ENCODE peak calls at places on chromosomes 5 and 9, in ten cellular contexts. V is fibroblast of mammary gland, G is right lobe of liver, Q is fibroblast of lung, W is IMR-90, K is mammary epithelial cell, U is keratinocyte, C is bronchial epithelial cell, Z is lower leg skin, B is PC-3. I is an unnamed sample.

GRCh38 chr9:90815183-90815943 is 13.7 kb downstream of the SYK start:
- DNase-seq in V (no peak), G (peak; percentile 58), Q (no peak), W (peak; percentile 2), K (no peak), U (no peak), C (peak; percentile 29), Z (no peak), B (no peak), I (no peak)

GRCh38 chr5:75040973-75041372 is 11.4 kb downstream of the GCNT4 start:
- DNase-seq in V (peak; percentile 63), G (no peak), Q (peak; percentile 56), W (peak; percentile 69), K (peak; percentile 17), U (no peak), C (peak; percentile 56), Z (no peak), B (peak; percentile 38), I (no peak)

GRCh38 chr9:98429613-98430012 is 174.2 kb upstream of the TBC1D2 start:
- DNase-seq in V (peak; percentile 89), G (no peak), Q (peak; percentile 92), W (peak; percentile 80), K (no peak), U (no peak), C (peak; percentile 37), Z (no peak), B (no peak), I (no peak)

GRCh38 chr5:73591698-73592501 is 26.4 kb downstream of the UTP15 start:
- DNase-seq in V (peak; percentile 81), G (no peak), Q (peak; percentile 45), W (peak; percentile 79), K (peak; percentile 39), U (no peak), C (peak; percentile 49), Z (no peak), B (peak; percentile 54), I (no peak)

GRCh38 chr9:90009447-90009846 is 404.6 kb downstream of the GADD45G start:
- DNase-seq in V (no peak), G (no peak), Q (no peak), W (no peak), K (no peak), U (no peak), C (no peak), Z (no peak), B (no peak), I (no peak)

GRCh38 chr5:96245401-96246091 is 187.5 kb downstream of the PCSK1 start:
- DNase-seq in V (no peak), G (no peak), Q (no peak), W (peak; percentile 19), K (no peak), U (no peak), C (no peak), Z (no peak), B (peak; percentile 30), I (peak; percentile 55)

GRCh38 chr5:53335115-53335514 is 145.3 kb upstream of the FST start:
- DNase-seq in V (peak; percentile 52), G (peak; percentile 48), Q (no peak), W (peak; percentile 34), K (peak; percentile 50), U (no peak), C (peak; percentile 68), Z (no peak), B (peak; percentile 48), I (no peak)

GRCh38 chr9:133701321-133701980 is 36.7 kb downstream of the SARDH start:
- DNase-seq in V (no peak), G (no peak), Q (no peak), W (no peak), K (no peak), U (no peak), C (no peak), Z (no peak), B (no peak), I (no peak)

GRCh38 chr5:68396722-68397121 is 181.2 kb downstream of the PIK3R1 start:
- DNase-seq in V (no peak), G (no peak), Q (no peak), W (no peak), K (no peak), U (no peak), C (peak; percentile 45), Z (no peak), B (no peak), I (peak; percentile 79)

GRCh38 chr5:109413463-109413862 is 3.7 kb upstream of the PJA2 start:
- DNase-seq in V (peak; percentile 31), G (no peak), Q (peak; percentile 82), W (peak; percentile 58), K (no peak), U (no peak), C (no peak), Z (no peak), B (no peak), I (no peak)

GRCh38 chr5:149540098-149540497 is 11.1 kb downstream of the CSNK1A1 start:
- DNase-seq in V (no peak), G (no peak), Q (no peak), W (no peak), K (no peak), U (no peak), C (no peak), Z (no peak), B (no peak), I (no peak)
- H3K4me3 ChIP-seq in V (no peak overlapping the region), G (no peak overlapping the region), Q (no peak overlapping the region), W (no peak overlapping the region), K (no peak overlapping the region), U (no peak overlapping the region), C (no peak overlapping the region), Z (no peak overlapping the region), B (no peak overlapping the region), I (no peak overlapping the region)

DNA sequence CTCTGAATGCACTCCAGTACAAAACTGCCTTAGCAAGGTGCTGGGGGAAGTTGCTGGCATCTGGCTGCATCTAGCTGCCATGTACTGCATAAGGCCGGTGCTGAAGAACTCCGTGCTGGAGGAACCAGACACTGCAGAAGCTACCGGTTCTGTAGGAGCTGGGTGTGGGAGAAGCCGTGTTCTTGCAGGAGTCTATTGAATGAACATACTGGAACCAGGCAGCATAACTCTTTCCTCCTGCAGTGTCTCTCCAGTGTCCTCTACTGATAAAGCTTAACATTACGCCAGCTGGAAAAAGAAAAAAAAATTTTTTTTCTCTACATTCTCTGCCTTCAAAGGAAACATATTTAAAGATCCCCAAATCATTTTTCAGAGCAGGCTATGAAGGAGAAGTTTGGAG is 38.5 kb downstream of the VPS13A start:
- DNase-seq in V (peak; percentile 27), G (no peak), Q (peak; percentile 8), W (peak; percentile 55), K (no peak), U (no peak), C (no peak), Z (no peak), B (no peak), I (no peak)
- TF ChIP-seq CTCF in V (peak; percentile 16), G (peak; percentile 32), Q (peak; percentile 48), W (peak; percentile 53), K (no peak), U (peak; percentile 21), C (peak; percentile 22), Z (no peak), B (peak; percentile 26), I (peak; percentile 52)

DNA sequence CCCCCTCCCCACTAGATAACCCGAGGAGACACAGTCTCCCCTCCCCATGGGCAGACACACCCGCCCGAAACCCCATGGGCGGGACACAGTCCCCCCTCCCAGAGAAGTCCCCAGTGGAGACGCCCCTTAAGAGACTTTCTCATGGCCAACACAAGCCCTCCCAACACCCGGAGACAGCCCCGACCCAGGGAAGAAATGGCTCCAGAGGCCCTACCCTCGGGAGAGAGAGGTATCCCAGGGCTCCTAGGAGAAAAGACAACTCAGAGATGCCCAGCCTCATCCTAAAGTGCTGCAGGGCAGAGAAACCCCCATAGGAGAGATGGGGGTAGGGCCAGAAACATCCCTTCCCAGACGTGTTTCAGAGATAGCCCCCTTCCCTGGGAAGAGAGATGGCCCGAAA is 27.4 kb downstream of the PCDH1 start:
- DNase-seq in V (no peak), G (no peak), Q (no peak), W (no peak), K (no peak), U (no peak), C (no peak), Z (no peak), B (no peak), I (no peak)
- H3K4me3 ChIP-seq in V (no peak overlapping the region), G (no peak overlapping the region), Q (no peak overlapping the region), W (no peak overlapping the region), K (no peak overlapping the region), U (no peak overlapping the region), C (no peak overlapping the region), Z (no peak overlapping the region), B (no peak overlapping the region), I (no peak overlapping the region)

GRCh38 chr5:76209297-76209696 is 126.1 kb downstream of the SV2C start:
- DNase-seq in V (no peak), G (no peak), Q (no peak), W (no peak), K (no peak), U (no peak), C (no peak), Z (no peak), B (peak; percentile 6), I (no peak)
- TF ChIP-seq CTCF in V (no peak), G (no peak), Q (no peak), W (no peak), K (no peak), U (no peak), C (no peak), Z (no peak), B (peak; percentile 31), I (peak; percentile 26)

GRCh38 chr9:131406567-131407436 is 12.9 kb downstream of the PRRC2B start:
- DNase-seq in V (no peak), G (no peak), Q (peak; percentile 23), W (no peak), K (no peak), U (no peak), C (no peak), Z (no peak), B (no peak), I (no peak)
- H3K4me3 ChIP-seq in V (no peak overlapping the region), G (no peak overlapping the region), Q (peak overlapping the region; percentile 34), W (peak overlapping the region; percentile 3), K (peak overlapping the region; percentile 37), U (peak overlapping the region; percentile 44), C (no peak overlapping the region), Z (no peak overlapping the region), B (no peak overlapping the region), I (peak overlapping the region; percentile 30)

DNA sequence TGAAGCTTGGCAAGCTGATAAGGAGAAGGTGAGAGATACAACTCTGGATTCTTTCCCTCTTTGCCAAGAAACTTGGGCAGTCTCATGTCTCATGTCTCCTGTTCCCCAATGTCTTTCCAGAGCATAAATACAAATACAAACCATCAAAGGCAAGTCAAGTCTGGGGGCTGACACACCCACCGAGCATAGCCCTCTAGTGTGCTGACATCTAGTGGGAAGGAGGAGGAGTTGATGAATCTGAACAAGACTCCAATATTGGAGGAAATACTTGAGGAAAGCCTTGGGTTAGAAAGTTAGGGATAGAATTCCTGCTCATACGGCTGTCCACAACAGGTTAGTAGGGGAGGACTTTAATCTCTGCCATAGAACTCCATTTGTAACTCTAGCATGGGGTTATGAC is 8.6 kb downstream of the MLANA start:
- DNase-seq in V (no peak), G (no peak), Q (no peak), W (no peak), K (no peak), U (no peak), C (no peak), Z (no peak), B (peak; percentile 10), I (no peak)
- TF ChIP-seq CTCF in V (peak; percentile 16), G (peak; percentile 6), Q (peak; percentile 19), W (no peak), K (no peak), U (peak; percentile 37), C (no peak), Z (no peak), B (peak; percentile 59), I (peak; percentile 27)

GRCh38 chr5:119363271-119363670 is 7.5 kb downstream of the TNFAIP8 start:
- DNase-seq in V (no peak), G (no peak), Q (no peak), W (no peak), K (no peak), U (no peak), C (no peak), Z (no peak), B (no peak), I (no peak)
- H3K4me3 ChIP-seq in V (no peak overlapping the region), G (no peak overlapping the region), Q (no peak overlapping the region), W (no peak overlapping the region), K (no peak overlapping the region), U (no peak overlapping the region), C (no peak overlapping the region), Z (no peak overlapping the region), B (no peak overlapping the region), I (no peak overlapping the region)

I was measured in LNCaP clone FGC.